ENCODE peak calls at places on chromosome 11, in ten cellular contexts. I, Y, C, G, D, B, U, H, S and K are unnamed samples.

GRCh38 chr11:101346591-101346990 is 217.0 kb upstream of the PGR start:
- DNase-seq in G (no peak), C (peak; percentile 70), Y (no peak), S (no peak), B (no peak), D (no peak), U (peak; percentile 1), H (no peak), I (no peak), K (no peak)

GRCh38 chr11:111435046-111435698 is 56.1 kb upstream of the POU2AF1 start:
- DNase-seq in I (no peak), Y (no peak), S (no peak), C (no peak), U (no peak), G (no peak), B (no peak), H (no peak), D (no peak), K (no peak)

GRCh38 chr11:73223998-73224730 is 6.1 kb downstream of the P2RY2 start:
- DNase-seq in Y (no peak), B (no peak), C (no peak), I (no peak), D (no peak), G (no peak), U (no peak), S (no peak), H (no peak), K (no peak)

GRCh38 chr11:57340228-57340627 is 2.1 kb downstream of the P2RX3 start:
- DNase-seq in B (no peak), I (no peak), H (no peak), C (peak; percentile 35), Y (no peak), U (peak; percentile 39), G (no peak), S (no peak), D (no peak), K (no peak)

GRCh38 chr11:1757861-1758610 is 5.7 kb downstream of the CTSD start:
- DNase-seq in H (peak; percentile 58), C (no peak), D (no peak), S (no peak), U (no peak), B (peak; percentile 71), I (no peak), Y (no peak), G (no peak), K (no peak)

GRCh38 chr11:789951-790350 is at the start of gene CEND1:
- DNase-seq in S (no peak), C (no peak), D (peak; percentile 38), U (peak; percentile 59), B (peak; percentile 71), Y (peak; percentile 57), I (no peak), H (no peak), G (no peak), K (no peak)

GRCh38 chr11:73972187-73972586 is 10.5 kb downstream of the UCP2 start:
- DNase-seq in I (no peak), S (no peak), Y (no peak), H (no peak), D (no peak), G (no peak), C (no peak), B (no peak), U (no peak), K (no peak)

GRCh38 chr11:16780698-16781550 is 42.5 kb downstream of the C11orf58 start:
- DNase-seq in S (no peak), C (no peak), B (no peak), U (no peak), D (no peak), Y (no peak), I (no peak), H (no peak), G (no peak), K (no peak)

GRCh38 chr11:94402355-94402754 is 1.1 kb upstream of the GPR83 start:
- DNase-seq in D (no peak), U (no peak), Y (no peak), I (no peak), S (no peak), C (peak; percentile 63), G (no peak), B (no peak), H (no peak), K (no peak)

GRCh38 chr11:2188745-2189144 is 17.1 kb upstream of the TH start:
- DNase-seq in C (no peak), H (no peak), Y (no peak), I (no peak), U (no peak), D (no peak), S (no peak), G (no peak), B (no peak), K (no peak)

GRCh38 chr11:79156031-79156430 is 284.8 kb downstream of the TENM4 start:
- DNase-seq in G (no peak), I (no peak), B (no peak), S (no peak), Y (no peak), H (no peak), U (no peak), C (no peak), D (no peak), K (no peak)

GRCh38 chr11:9201372-9202162 is 63.6 kb downstream of the DENND5A start:
- DNase-seq in C (no peak), B (no peak), I (no peak), S (no peak), G (no peak), D (no peak), U (no peak), H (no peak), Y (no peak), K (no peak)

GRCh38 chr11:65329503-65329902 is 4.1 kb upstream of the DPF2 start:
- DNase-seq in G (no peak), C (no peak), B (no peak), I (no peak), Y (no peak), H (no peak), U (no peak), S (no peak), D (no peak), K (no peak)
- H3K4me3 ChIP-seq in G (no peak overlapping the region), C (peak overlapping the region; percentile 15), B (no peak overlapping the region), I (no peak overlapping the region), Y (no peak overlapping the region), H (no peak overlapping the region), U (no peak overlapping the region), S (no peak overlapping the region), D (no peak overlapping the region), K (no peak overlapping the region)

GRCh38 chr11:96090711-96091110 is 166.8 kb upstream of the MTMR2 start:
- DNase-seq in H (no peak), B (no peak), G (no peak), I (peak; percentile 57), Y (peak; percentile 90), D (peak; percentile 74), S (no peak), C (peak; percentile 34), U (peak; percentile 87), K (no peak)
- H3K4me3 ChIP-seq in H (no peak overlapping the region), B (no peak overlapping the region), G (no peak overlapping the region), I (no peak overlapping the region), Y (no peak overlapping the region), D (no peak overlapping the region), S (no peak overlapping the region), C (no peak overlapping the region), U (no peak overlapping the region), K (no peak overlapping the region)

GRCh38 chr11:119338946-119339580 is 1.6 kb downstream of the C1QTNF5 start:
- DNase-seq in C (no peak), Y (no peak), H (no peak), I (no peak), U (no peak), S (no peak), D (no peak), G (no peak), B (no peak), K (no peak)
- H3K4me3 ChIP-seq in C (peak overlapping the region; percentile 1), Y (peak overlapping the region; percentile 71), H (peak overlapping the region; percentile 47), I (peak overlapping the region; percentile 64), U (no peak overlapping the region), S (peak overlapping the region; percentile 77), D (peak overlapping the region; percentile 49), G (no peak overlapping the region), B (peak overlapping the region; percentile 59), K (no peak overlapping the region)

DNA sequence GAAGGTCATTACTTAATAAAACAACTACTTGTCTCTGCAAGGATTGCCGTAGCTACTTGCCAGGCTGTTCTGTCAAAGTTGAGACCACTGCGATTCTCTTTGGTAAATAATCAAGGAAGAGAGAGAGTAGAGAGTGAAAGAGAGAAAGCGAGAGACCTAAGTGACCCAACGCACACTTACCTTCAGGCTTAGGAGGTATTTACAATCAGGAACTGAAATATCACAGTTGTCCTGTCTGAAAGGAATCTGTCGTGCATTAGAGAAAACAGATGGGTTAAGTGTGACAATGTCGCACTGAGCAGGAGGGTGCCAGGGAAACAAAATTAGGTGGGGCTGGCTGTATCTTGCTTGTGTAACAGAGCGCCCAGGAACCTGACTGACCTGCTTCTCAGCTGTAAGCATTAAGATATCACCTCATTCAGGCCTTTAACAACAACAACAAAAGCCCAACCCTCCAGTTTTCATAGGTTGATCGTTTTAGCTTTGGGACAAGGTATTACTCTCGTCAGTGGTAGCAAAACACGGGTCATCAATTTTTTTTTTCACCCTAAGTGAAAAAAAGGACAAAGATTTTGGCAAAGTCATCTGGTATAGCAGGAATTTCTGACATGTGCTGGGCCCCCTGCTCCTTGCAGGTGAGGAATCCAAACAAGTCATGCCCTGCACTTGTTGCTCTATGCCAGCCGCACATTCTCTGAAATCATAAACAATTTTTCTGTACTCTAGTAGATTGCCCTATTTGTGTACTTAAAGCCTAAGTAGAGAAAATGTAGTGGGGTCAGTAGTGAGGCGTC is at the start of gene MUC15:
- DNase-seq in Y (no peak), D (no peak), G (no peak), S (no peak), B (no peak), I (no peak), U (no peak), C (no peak), H (no peak), K (no peak)
- H3K4me3 ChIP-seq in Y (no peak within 1 kb of the TSS), D (no peak within 1 kb of the TSS), G (no peak within 1 kb of the TSS), S (no peak within 1 kb of the TSS), B (no peak within 1 kb of the TSS), I (no peak within 1 kb of the TSS), U (no peak within 1 kb of the TSS), C (no peak within 1 kb of the TSS), H (no peak within 1 kb of the TSS), K (no peak within 1 kb of the TSS)